ENCODE peak calls at places on chromosomes 6 and 20, in six cellular contexts. E is heart right ventricle, R is SK-N-SH, K is lower lobe of right lung, V is right cardiac atrium, F is tibial artery. G is an unnamed sample.

GRCh38 chr6:104929348-104929747 is 27.6 kb upstream of the LIN28B start:
- DNase-seq in E (no peak), R (no peak), K (no peak), V (no peak), F (no peak), G (no peak)

GRCh38 chr20:32980131-32980941 is 23.9 kb downstream of the SUN5 start:
- DNase-seq in E (no peak), R (no peak), K (no peak), V (peak), F (no peak), G (no peak)

GRCh38 chr20:1844723-1845523 is 50.3 kb upstream of the SIRPA start:
- DNase-seq in E (no peak), R (peak), K (peak), V (peak), F (peak), G (no peak)

GRCh38 chr6:33320315-33321181 is 3.0 kb upstream of the ZBTB22 start:
- DNase-seq in E (peak), R (no peak), K (no peak), V (peak), F (peak), G (no peak)

GRCh38 chr20:59314872-59315500 is 14.6 kb downstream of the EDN3 start:
- DNase-seq in E (no peak), R (no peak), K (no peak), V (no peak), F (no peak), G (no peak)

GRCh38 chr6:39927159-39927558 is 7.1 kb downstream of the MOCS1 start:
- DNase-seq in E (no peak), R (no peak), K (no peak), V (no peak), F (no peak), G (no peak)

GRCh38 chr6:131116755-131117360 is 18.4 kb upstream of the AKAP7 start:
- DNase-seq in E (no peak), R (peak), K (no peak), V (no peak), F (no peak), G (peak)

GRCh38 chr20:63552481-63553249 is 1.3 kb upstream of the FNDC11 start:
- DNase-seq in E (no peak), R (no peak), K (no peak), V (no peak), F (no peak), G (peak)

GRCh38 chr6:157264701-157265100 is 58.6 kb downstream of the TMEM242 start:
- DNase-seq in E (no peak), R (no peak), K (no peak), V (no peak), F (peak), G (no peak)

GRCh38 chr6:29964904-29965872 is 22.9 kb downstream of the HLA-A start:
- DNase-seq in E (peak), R (peak), K (peak), V (peak), F (peak), G (peak)

GRCh38 chr20:57996936-57997629 is 231.4 kb downstream of the ANKRD60 start:
- DNase-seq in E (no peak), R (no peak), K (no peak), V (no peak), F (no peak), G (no peak)

GRCh38 chr6:20681243-20681684 is 147.0 kb downstream of the CDKAL1 start:
- DNase-seq in E (no peak), R (no peak), K (no peak), V (no peak), F (no peak), G (no peak)

GRCh38 chr6:126880926-126881325 is 237.5 kb upstream of the RSPO3 start:
- DNase-seq in E (no peak), R (no peak), K (no peak), V (no peak), F (no peak), G (no peak)

GRCh38 chr6:1235825-1236224 is 76.1 kb upstream of the FOXQ1 start:
- DNase-seq in E (no peak), R (no peak), K (no peak), V (no peak), F (no peak), G (no peak)

GRCh38 chr6:108168501-108168979 is 2.7 kb downstream of the NR2E1 start:
- DNase-seq in E (no peak), R (peak), K (peak), V (no peak), F (no peak), G (no peak)

GRCh38 chr6:166056637-166057036 is 111.0 kb downstream of the TBXT start:
- DNase-seq in E (peak), R (no peak), K (no peak), V (peak), F (peak), G (no peak)

GRCh38 chr6:97850458-97851218 is 567.6 kb upstream of the MMS22L start:
- DNase-seq in E (no peak), R (no peak), K (no peak), V (no peak), F (no peak), G (no peak)

GRCh38 chr6:3294921-3295871 is 36.4 kb downstream of the PSMG4 start:
- DNase-seq in E (no peak), R (peak), K (no peak), V (no peak), F (peak), G (no peak)

GRCh38 chr6:5905431-5906339 is 101.0 kb downstream of the NRN1 start:
- DNase-seq in E (peak), R (no peak), K (peak), V (peak), F (peak), G (no peak)

GRCh38 chr6:150907385-150907784 is 41.9 kb downstream of the MTHFD1L start:
- DNase-seq in E (no peak), R (no peak), K (no peak), V (no peak), F (no peak), G (no peak)

GRCh38 chr6:170117111-170117972 is 173.5 kb downstream of the DLL1 start:
- DNase-seq in E (no peak), R (no peak), K (no peak), V (no peak), F (peak), G (no peak)

GRCh38 chr20:38178065-38178471 is 13.0 kb upstream of the TGM2 start:
- DNase-seq in E (no peak), R (no peak), K (no peak), V (peak), F (no peak), G (no peak)

GRCh38 chr20:39042279-39043150 is 80.4 kb downstream of the DHX35 start:
- DNase-seq in E (no peak), R (no peak), K (no peak), V (no peak), F (no peak), G (no peak)

GRCh38 chr6:101722481-101722880 is 329.0 kb downstream of the GRIK2 start:
- DNase-seq in E (no peak), R (no peak), K (no peak), V (no peak), F (no peak), G (no peak)

GRCh38 chr20:63407928-63408683 is 47.0 kb upstream of the CHRNA4 start:
- DNase-seq in E (no peak), R (no peak), K (no peak), V (no peak), F (no peak), G (no peak)

GRCh38 chr20:57350086-57350710 is 857 bp upstream of the RAE1 start:
- DNase-seq in E (no peak), R (no peak), K (no peak), V (no peak), F (no peak), G (no peak)

GRCh38 chr20:48246391-48246790 is 461.1 kb upstream of the SULF2 start:
- DNase-seq in E (no peak), R (no peak), K (no peak), V (no peak), F (no peak), G (no peak)

GRCh38 chr20:44969320-44969879 is 3.1 kb downstream of the STK4 start:
- DNase-seq in E (no peak), R (peak), K (no peak), V (no peak), F (no peak), G (no peak)
- H3K4me3 ChIP-seq in E (no peak), R (no peak), K (peak), V (no peak), F (no peak), G (peak)

DNA sequence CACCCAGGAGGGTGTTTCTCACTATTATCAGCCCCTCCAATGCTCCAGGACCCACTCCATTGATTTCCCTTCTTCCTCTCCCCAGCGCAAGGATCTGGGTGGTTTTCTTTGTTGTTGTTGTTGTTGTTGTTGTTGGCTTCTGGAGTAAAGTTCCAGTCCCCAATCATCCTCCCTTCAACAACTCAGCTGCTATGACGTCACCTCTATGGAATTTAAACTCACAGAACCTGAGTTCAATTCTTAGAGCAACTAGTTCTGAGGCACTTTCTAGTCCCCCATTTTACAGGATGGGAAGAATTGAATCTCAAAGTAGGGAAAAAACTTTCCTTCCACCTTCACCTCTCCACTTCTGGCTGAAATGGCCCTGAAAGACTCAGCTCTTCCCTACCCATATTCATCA is 9.7 kb upstream of the WFDC8 start:
- DNase-seq in E (no peak), R (no peak), K (no peak), V (no peak), F (no peak), G (no peak)
- H3K4me3 ChIP-seq in E (no peak), R (no peak), K (no peak), V (no peak), F (no peak), G (no peak)

GRCh38 chr20:49284818-49285217 is 7.0 kb upstream of the ZNFX1 start:
- DNase-seq in E (no peak), R (no peak), K (no peak), V (no peak), F (no peak), G (no peak)
- H3K4me3 ChIP-seq in E (no peak), R (peak), K (no peak), V (no peak), F (no peak), G (no peak)

DNA sequence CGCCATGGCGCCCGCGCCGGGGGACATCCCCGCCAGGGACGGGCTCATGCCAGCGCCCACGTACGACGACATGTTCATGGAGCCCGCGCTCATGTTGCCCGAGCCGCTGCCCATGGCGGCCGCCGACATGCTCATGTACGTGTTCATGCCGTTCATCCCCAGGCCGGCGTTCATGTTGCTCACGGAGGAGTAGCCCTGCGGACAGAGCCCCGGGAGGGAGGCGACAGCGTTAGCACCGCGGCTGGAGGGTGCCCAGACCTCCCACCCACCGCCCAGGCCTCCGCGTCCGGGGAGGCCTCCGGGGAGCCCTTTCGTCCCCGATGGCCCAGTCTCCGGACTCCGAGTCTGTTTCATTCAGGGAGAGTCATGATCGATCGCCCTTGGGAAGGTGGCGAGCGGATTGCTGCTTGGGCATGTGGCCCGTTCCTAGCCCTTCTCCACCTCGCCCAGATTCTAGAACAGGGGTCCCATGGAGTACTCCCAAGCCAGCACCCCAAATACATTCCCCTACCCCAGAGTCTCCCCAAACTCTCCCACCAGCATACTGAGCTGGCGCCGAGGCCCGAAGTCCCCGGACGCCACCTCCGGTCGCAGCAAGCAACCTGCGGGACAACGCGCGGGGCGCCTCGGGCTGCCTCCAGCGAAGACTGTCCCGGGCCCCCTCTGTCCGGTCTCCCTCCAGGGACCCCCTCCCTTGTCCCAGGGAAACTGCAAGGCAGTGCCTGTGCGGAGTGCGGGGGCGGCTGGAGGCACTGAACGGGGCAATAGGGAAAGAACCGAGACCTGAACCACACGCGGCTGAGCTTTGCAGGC is 1.2 kb downstream of the FOXA2 start:
- DNase-seq in E (no peak), R (no peak), K (peak), V (no peak), F (no peak), G (no peak)
- H3K4me3 ChIP-seq in E (no peak), R (no peak), K (peak), V (peak), F (peak), G (no peak)

GRCh38 chr20:33991498-33991897 is 2.2 kb upstream of the RALY start:
- DNase-seq in E (no peak), R (no peak), K (no peak), V (no peak), F (no peak), G (no peak)
- H3K4me3 ChIP-seq in E (no peak), R (peak), K (peak), V (no peak), F (no peak), G (no peak)

DNA sequence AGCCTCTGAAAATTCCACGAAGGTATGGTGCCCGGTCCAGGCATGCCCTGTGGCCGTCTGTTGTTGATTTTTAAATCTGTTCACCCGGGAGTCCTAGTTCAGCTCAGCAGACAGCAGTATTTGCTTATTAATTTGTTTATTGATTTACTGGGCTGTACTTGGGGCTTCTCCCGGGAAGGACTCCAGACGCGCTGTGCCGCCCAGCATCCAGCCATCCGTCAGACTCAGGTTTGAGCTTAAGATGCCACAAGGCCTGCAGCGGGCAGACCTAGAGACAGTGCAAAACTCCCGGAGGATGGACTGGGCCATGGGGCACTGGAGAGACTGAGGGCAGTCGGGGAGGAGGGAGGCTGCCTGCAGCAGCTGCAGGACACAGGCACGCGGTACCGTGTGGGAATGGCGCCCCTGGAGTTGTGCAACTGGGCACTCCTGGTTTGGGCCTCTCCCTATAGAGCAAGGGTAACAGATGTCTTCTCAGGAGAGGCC is 17.3 kb upstream of the CCDC167 start:
- DNase-seq in E (no peak), R (peak), K (no peak), V (no peak), F (no peak), G (no peak)
- H3K4me3 ChIP-seq in E (no peak), R (no peak), K (no peak), V (no peak), F (no peak), G (peak)

DNA sequence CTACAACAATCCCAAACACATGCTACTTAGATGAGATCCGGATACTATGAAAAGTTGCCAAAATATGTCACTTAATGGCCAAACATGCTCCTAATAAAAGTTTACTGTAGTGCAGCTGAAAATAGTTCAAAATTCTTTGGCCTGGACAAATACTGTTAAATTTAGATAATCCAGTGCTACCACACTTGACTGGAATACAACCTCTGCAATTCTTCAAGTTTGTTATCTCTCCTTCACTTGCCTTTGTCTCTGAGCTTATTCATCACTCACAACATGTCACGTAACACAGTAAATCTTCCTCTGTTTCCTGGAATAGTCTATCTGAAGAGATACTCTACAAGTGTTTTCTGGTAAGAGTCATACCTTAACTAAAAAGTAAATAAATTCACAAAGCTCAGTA is 10.5 kb upstream of the PLN start:
- DNase-seq in E (no peak), R (no peak), K (no peak), V (no peak), F (no peak), G (no peak)
- H3K4me3 ChIP-seq in E (peak), R (no peak), K (no peak), V (peak), F (no peak), G (no peak)